ENCODE peak calls at places on chromosomes 1 and 21, in eight cellular contexts. U is cardiac fibroblast, C is heart right ventricle, E is AG09309, B is GM23338, G is right atrium auricular region, D is AG04449, N is cardiac muscle cell. P is an unnamed sample.

GRCh38 chr1:116323419-116323987 is 49.5 kb upstream of the ATP1A1 start:
- DNase-seq in G (no peak), U (no peak), E (no peak), N (no peak), C (no peak), D (no peak), B (no peak), P (no peak)

GRCh38 chr1:214002060-214002459 is 14.3 kb downstream of the PROX1 start:
- DNase-seq in G (no peak), D (no peak), N (no peak), E (no peak), C (no peak), U (no peak), B (no peak), P (no peak)

GRCh38 chr1:4016351-4017130 is 116.5 kb upstream of the C1orf174 start:
- DNase-seq in N (no peak), D (no peak), U (no peak), E (no peak), C (no peak), B (no peak), G (peak; percentile 26), P (no peak)

GRCh38 chr1:156889802-156890585 is 3.5 kb upstream of the PEAR1 start:
- DNase-seq in C (peak; percentile 84), N (peak; percentile 87), E (peak; percentile 29), B (peak; percentile 96), D (no peak), G (peak; percentile 84), U (peak; percentile 89), P (peak; percentile 81)

GRCh38 chr1:31765041-31765467 is 914 bp upstream of the ADGRB2 start:
- DNase-seq in E (no peak), D (no peak), N (peak; percentile 45), U (peak; percentile 36), C (no peak), G (no peak), B (peak; percentile 69), P (peak; percentile 19)

GRCh38 chr1:43890815-43891214 is 42.8 kb upstream of the ARTN start:
- DNase-seq in G (no peak), B (no peak), N (no peak), U (peak; percentile 29), D (no peak), E (no peak), C (no peak), P (no peak)

GRCh38 chr1:58041621-58042020 is 504.9 kb downstream of the OMA1 start:
- DNase-seq in U (no peak), G (no peak), D (no peak), N (no peak), B (peak; percentile 10), E (no peak), C (no peak), P (no peak)

GRCh38 chr1:71780681-71781080 is 501.7 kb downstream of the NEGR1 start:
- DNase-seq in B (no peak), N (no peak), U (peak; percentile 26), G (no peak), D (no peak), E (no peak), C (no peak), P (peak; percentile 24)

GRCh38 chr1:202632241-202632640 is 78.0 kb downstream of the SYT2 start:
- DNase-seq in U (no peak), D (no peak), C (no peak), B (no peak), G (no peak), N (no peak), E (no peak), P (no peak)

GRCh38 chr1:227335587-227336020 is 17.3 kb upstream of the CDC42BPA start:
- DNase-seq in E (no peak), G (no peak), B (no peak), C (no peak), N (no peak), D (no peak), U (no peak), P (no peak)

DNA sequence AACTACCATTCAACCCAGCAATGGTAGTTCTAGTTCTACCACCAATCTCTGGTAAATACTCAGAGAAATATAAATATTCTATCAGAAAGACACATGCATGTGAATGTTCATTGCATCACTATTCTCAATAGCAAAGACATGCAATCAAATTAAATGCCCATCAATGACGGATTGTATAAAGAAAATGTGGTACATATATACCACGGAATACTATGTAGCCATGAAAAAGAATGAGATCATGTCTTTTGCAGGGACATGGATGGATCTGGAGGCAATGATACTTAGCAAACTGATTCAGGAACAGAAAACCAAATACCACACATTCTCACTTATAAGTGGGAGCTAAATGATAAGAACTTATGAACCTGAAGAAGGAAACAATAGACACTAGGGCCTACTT is 37.5 kb upstream of the C1orf87 start:
- DNase-seq in B (no peak), C (no peak), E (no peak), D (no peak), U (no peak), N (no peak), G (no peak), P (no peak)
- H3K4me3 ChIP-seq in B (no peak overlapping the region), C (no peak overlapping the region), E (no peak overlapping the region), D (no peak overlapping the region), U (no peak overlapping the region), N (no peak overlapping the region), G (no peak overlapping the region), P (no peak overlapping the region)

GRCh38 chr1:231020139-231020601 is 19.9 kb downstream of the FAM89A start:
- DNase-seq in E (no peak), G (no peak), D (no peak), C (peak; percentile 21), U (peak; percentile 36), B (peak; percentile 11), N (peak; percentile 31), P (no peak)
- H3K4me3 ChIP-seq in E (no peak overlapping the region), G (no peak overlapping the region), D (no peak overlapping the region), C (no peak overlapping the region), U (no peak overlapping the region), B (peak overlapping the region; percentile 41), N (no peak overlapping the region), P (no peak overlapping the region)

GRCh38 chr1:236045771-236046170 is 19.1 kb downstream of the NID1 start:
- DNase-seq in E (no peak), C (no peak), B (no peak), D (no peak), N (no peak), G (no peak), U (no peak), P (no peak)

GRCh38 chr1:236038034-236038433 is 26.9 kb downstream of the NID1 start:
- DNase-seq in E (no peak), U (no peak), N (no peak), B (no peak), G (no peak), D (no peak), C (no peak), P (no peak)

GRCh38 chr1:236039736-236040670 is 24.9 kb downstream of the NID1 start:
- DNase-seq in N (peak; percentile 60), G (peak; percentile 69), C (peak; percentile 36), B (no peak), D (no peak), U (peak; percentile 76), E (no peak), P (no peak)

GRCh38 chr1:236044346-236044745 is 20.5 kb downstream of the NID1 start:
- DNase-seq in U (no peak), C (no peak), B (no peak), N (no peak), G (no peak), D (no peak), E (no peak), P (no peak)

GRCh38 chr1:236041899-236042618 is 22.8 kb downstream of the NID1 start:
- DNase-seq in C (no peak), U (no peak), B (no peak), D (no peak), N (no peak), E (no peak), G (no peak), P (no peak)
- H3K4me3 ChIP-seq in C (no peak overlapping the region), U (no peak overlapping the region), B (no peak overlapping the region), D (no peak overlapping the region), N (no peak overlapping the region), E (no peak overlapping the region), G (no peak overlapping the region), P (no peak overlapping the region)

GRCh38 chr21:43734131-43734634 is 15.3 kb downstream of the PDXK start:
- DNase-seq in N (no peak), B (no peak), U (no peak), E (no peak), G (no peak), C (no peak), D (no peak), P (no peak)

GRCh38 chr21:43736224-43736883 is 17.4 kb downstream of the PDXK start:
- DNase-seq in B (no peak), U (peak; percentile 32), G (no peak), C (no peak), N (no peak), D (no peak), E (no peak), P (no peak)

GRCh38 chr21:43733529-43734071 is 14.7 kb downstream of the PDXK start:
- DNase-seq in E (peak; percentile 46), D (no peak), U (peak; percentile 47), G (no peak), C (no peak), B (no peak), N (peak; percentile 64), P (no peak)

GRCh38 chr21:43734830-43735229 is 15.9 kb downstream of the PDXK start:
- DNase-seq in E (no peak), G (no peak), D (no peak), C (no peak), B (no peak), U (no peak), N (peak; percentile 94), P (no peak)

DNA sequence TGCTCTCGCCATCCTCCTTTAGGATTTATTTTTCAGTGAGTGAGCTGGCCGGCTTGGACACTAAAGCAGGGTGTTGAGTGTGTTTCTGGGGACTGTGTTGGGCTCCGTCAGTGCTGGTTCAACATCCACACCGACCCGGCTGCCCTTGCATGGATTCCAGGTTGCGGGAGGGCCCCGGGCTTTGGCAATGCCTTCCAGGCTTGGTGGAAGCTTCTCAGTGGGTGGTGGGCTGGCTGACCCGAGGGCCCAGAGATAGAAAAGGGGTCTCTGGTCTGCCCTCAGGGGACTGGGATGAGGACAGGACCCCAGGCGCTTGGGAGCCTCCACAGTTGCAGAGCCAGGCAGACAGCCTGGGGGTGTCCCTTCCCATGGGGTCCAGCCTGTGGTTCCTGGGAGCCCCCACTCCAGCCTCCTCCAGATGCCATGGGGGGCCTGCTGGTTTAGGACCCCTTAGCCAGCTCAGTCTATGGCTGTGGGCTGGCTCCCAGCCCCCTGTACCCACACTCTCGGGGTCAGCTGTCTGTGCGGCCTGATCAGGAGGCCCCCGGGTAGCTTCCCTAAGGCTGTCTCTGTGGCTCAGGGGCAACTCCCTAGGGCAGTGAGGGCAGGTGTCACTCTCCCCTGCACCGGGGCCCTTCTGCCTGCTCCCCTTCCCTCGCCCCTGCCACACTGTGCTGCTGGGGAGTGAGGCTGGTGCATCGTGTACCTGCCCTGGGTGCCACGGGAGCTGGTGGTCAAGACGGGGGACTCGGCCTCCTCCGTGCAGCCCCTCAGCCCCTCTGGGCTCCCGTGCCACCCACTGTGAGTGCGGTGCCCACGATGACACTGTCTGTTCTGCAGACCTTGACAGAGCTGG is 16.5 kb downstream of the PDXK start:
- DNase-seq in U (no peak), C (no peak), B (no peak), D (no peak), E (no peak), G (no peak), N (no peak), P (no peak)
- H3K4me3 ChIP-seq in U (no peak overlapping the region), C (no peak overlapping the region), B (no peak overlapping the region), D (no peak overlapping the region), E (no peak overlapping the region), G (no peak overlapping the region), N (no peak overlapping the region), P (no peak overlapping the region)

DNA sequence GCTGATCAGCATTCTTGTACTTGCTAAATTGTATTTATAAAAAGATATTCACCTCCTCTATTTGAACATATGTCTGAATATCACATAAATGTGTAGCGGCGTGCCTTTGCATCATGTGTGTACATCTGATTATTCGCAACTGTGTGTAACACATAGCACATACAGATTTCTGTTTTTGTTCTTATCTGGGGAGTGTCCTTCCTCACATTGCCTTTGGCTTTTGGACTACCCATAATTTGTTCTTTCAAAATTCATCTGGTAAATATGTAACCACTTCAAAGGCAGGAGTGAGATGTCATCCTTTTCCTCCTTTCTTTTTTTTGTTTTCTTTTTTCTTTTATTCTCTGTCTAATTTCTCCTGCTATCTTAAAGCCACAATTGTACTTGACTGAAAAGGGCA is 113.6 kb downstream of the PBX1 start:
- DNase-seq in E (no peak), U (no peak), D (no peak), N (no peak), C (no peak), G (no peak), B (no peak), P (no peak)
- H3K4me3 ChIP-seq in E (no peak overlapping the region), U (no peak overlapping the region), D (no peak overlapping the region), N (no peak overlapping the region), C (no peak overlapping the region), G (no peak overlapping the region), B (no peak overlapping the region), P (no peak overlapping the region)